ENCODE peak calls at places on chromosomes 12 and 14, in six cellular contexts. T, U, P, I, J and X are unnamed samples. For H4K20me1 and H3K4me1, the result is how much of the 10 kb centered on the place peaks cover.

GRCh38 chr12:53290661-53291060 is 4.7 kb upstream of the PFDN5 start:
- DNase-seq in U (no peak), I (no peak), P (no peak), T (no peak), J (no peak), X (no peak)

GRCh38 chr14:22836301-22837058 is at the start of gene MMP14:
- DNase-seq in J (peak), I (no peak), P (peak), T (peak), U (no peak), X (no peak)

GRCh38 chr12:59118356-59118755 is 198.1 kb upstream of the LRIG3 start:
- DNase-seq in I (no peak), T (no peak), J (peak), P (no peak), U (no peak), X (no peak)

GRCh38 chr12:98421336-98421735 is 94.1 kb upstream of the TMPO start:
- DNase-seq in P (peak), I (no peak), J (no peak), T (no peak), U (no peak), X (no peak)

GRCh38 chr12:108731105-108731865 is at the start of gene CORO1C:
- DNase-seq in T (peak), P (peak), U (peak), J (peak), I (peak), X (peak)

GRCh38 chr14:73189651-73190050 is 47.7 kb upstream of the PAPLN start:
- DNase-seq in J (no peak), U (no peak), I (no peak), P (no peak), T (no peak), X (no peak)

GRCh38 chr12:60059180-60059579 is 463.4 kb downstream of the SLC16A7 start:
- DNase-seq in I (no peak), P (no peak), U (no peak), T (no peak), J (peak), X (no peak)

GRCh38 chr14:59850458-59850857 is 20.1 kb downstream of the RTN1 start:
- DNase-seq in P (no peak), U (no peak), J (no peak), T (no peak), I (no peak), X (no peak)

GRCh38 chr12:82655751-82656150 is 31.0 kb upstream of the TMTC2 start:
- DNase-seq in U (no peak), J (no peak), T (no peak), I (no peak), P (no peak), X (no peak)

DNA sequence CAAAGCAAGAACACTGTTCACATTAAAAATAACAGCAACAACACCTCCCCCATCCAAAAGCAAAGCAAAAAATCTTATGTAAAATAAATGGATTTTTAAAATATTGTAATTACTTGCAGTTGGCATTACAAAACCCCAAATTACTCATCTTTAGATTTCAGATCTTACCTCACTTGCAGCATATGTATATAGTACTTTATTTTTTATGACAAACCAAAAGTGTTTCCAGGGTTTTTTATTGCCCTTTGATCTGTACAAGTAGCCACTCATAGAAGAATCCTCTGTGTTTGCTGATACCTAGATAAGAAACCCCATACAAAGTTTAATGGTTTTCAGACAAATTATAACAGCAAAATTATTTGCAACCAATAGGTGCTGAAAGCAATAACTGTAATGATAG is 12.2 kb upstream of the NR2C1 start:
- DNase-seq in T (no peak), J (no peak), I (no peak), U (no peak), P (no peak), X (no peak)
- H3K4me3 ChIP-seq in T (no peak), J (no peak), I (no peak), U (no peak), P (no peak), X (no peak)

DNA sequence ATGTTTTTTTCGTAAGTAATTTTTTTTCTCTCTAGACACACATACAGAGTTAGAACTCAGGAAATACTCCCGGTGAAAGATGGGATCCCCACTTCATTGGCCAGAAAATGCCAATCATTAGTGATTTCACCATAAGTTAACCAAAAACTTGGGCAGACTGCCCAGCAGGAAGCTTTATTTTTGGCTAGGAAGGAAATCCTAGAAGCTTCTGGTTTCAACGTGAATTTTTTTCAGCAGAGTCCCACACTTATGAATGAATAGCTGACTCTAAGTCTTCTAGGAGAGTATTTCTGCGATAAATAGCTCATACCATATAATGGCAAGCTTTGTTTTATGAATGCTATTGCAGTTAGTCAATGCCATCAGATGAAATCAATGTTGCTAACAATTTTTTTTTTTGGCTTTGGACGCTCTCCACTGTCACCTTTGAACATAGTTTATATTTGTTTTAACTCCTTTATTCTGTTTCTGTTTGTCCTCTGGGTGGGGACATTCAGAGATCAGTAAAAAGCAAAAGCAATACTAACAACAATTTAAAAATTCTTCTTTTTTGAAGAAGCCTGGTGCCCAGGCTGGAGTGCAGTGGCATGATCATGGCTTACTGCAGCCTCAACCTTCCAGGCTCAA is 9.5 kb downstream of the PPP1CC start:
- DNase-seq in J (no peak), T (peak), I (no peak), U (no peak), P (no peak), X (no peak)
- H4K20me1 ChIP-seq in J (half or more), T (under half), I (under half), U (half or more), P (half or more), X (half or more)

GRCh38 chr12:131863711-131864396 is 30.6 kb upstream of the ULK1 start:
- DNase-seq in T (no peak), J (no peak), P (peak), I (no peak), U (no peak), X (no peak)
- H3K4me1 ChIP-seq in T (under half), J (half or more), P (under half), I (under half), U (half or more), X (under half)

DNA sequence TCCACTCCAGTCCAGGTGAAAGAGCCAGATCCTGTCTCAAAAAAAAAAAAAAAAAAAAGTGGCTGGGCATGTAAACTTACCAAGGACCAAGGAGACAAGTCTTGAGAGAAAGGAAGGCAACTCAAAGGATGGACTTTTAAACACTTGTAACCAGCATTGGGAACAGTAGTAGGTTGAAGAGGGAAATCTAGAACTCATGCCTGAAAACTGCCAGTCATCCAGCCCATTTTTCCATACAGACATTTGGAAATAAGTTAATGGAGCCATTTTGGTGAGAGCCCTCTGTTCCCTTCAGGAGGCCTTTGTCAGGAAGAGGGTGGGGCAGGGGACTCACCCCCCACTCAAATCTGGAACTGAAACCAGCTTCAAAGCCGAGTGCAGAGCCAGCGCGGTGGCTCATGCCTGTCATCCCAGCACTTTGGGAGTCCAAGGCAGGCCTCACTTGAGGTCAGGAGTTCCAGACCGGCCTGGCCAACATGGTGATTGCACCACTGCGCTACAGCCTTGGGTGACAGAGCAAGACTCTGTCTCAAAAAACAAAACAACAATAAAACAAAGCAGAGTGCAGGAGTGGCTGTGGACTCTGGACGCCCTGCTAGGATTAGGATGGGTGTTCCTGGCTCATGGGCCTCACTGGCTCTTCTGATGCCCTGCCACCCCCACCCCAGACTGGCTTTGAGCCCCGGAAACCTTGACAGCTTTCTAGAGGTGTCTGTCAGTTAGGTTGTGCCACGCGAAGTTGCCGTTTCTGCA is 1.6 kb upstream of the MLXIP start:
- DNase-seq in P (no peak), T (no peak), J (no peak), U (no peak), I (peak), X (no peak)
- H3K4me3 ChIP-seq in P (no peak), T (no peak), J (no peak), U (no peak), I (no peak), X (no peak)

GRCh38 chr12:131897276-131897675 is 2.9 kb downstream of the ULK1 start:
- DNase-seq in I (no peak), U (no peak), T (no peak), P (no peak), J (no peak), X (no peak)
- H4K20me1 ChIP-seq in I (under half), U (under half), T (under half), P (under half), J (under half), X (under half)

DNA sequence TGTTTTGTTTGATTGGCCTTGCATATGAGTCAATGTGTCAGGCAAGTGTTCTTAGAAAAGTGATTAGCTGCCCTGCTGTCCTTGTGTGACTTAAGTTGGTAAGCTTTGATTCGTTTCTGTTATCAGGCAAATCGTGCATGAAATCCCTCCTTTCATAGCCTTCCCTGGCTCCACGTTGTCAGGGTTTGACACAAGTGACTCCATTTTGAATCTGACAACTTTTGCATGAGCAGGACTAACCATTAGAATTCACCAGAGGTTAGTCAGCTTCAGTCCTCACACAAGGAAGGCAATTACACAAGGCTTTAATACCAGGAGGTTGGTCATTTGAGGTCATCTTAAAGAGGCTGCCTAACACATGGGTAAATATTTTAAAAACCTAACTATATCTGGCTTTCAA is 68.2 kb downstream of the GPATCH2L start:
- DNase-seq in P (no peak), T (no peak), J (no peak), U (no peak), I (no peak), X (no peak)
- H3K4me1 ChIP-seq in P (under half), T (under half), J (under half), U (under half), I (under half), X (under half)